ENCODE peak calls at places on chromosomes 12 and 14, in seven cellular contexts. G is progenitor cell of endocrine pancreas; Y is choroid plexus epithelial cell; U is kidney epithelial cell; H is stimulated activated effector memory CD8-positive, alpha-beta T cell treated with anti-CD3 and anti-CD28 coated beads, Interleukin-12 subunit alpha, Interleukin-12 subunit beta, amount 100 ng/mL, for 72 hours; D is activated CD4-positive, alpha-beta T cell treated with anti-CD3 and anti-CD28 coated beads for 48 hours; R is foreskin keratinocyte. J is an unnamed sample.

GRCh38 chr14:35682802-35683201 is 126.3 kb downstream of the RALGAPA1 start:
- DNase-seq in G (no peak), Y (peak; percentile 22), U (peak; percentile 47), H (no peak), D (no peak), R (no peak), J (no peak)

GRCh38 chr14:68233385-68233784 is 413.8 kb downstream of the RAD51B start:
- DNase-seq in G (no peak), Y (no peak), U (no peak), H (no peak), D (no peak), R (no peak), J (no peak)

GRCh38 chr14:76924363-76925151 is 98.3 kb downstream of the LRRC74A start:
- DNase-seq in G (peak; percentile 40), Y (peak; percentile 58), U (peak; percentile 77), H (no peak), D (peak; percentile 50), R (no peak), J (peak; percentile 44)

GRCh38 chr14:34466691-34467090 is 4.7 kb upstream of the SPTSSA start:
- DNase-seq in G (no peak), Y (no peak), U (no peak), H (no peak), D (no peak), R (no peak), J (no peak)

GRCh38 chr14:77024171-77024627 is 4.3 kb downstream of the IRF2BPL start:
- DNase-seq in G (no peak), Y (peak; percentile 40), U (no peak), H (peak; percentile 62), D (peak; percentile 87), R (no peak), J (peak; percentile 38)

GRCh38 chr14:74429991-74430390 is 4.0 kb upstream of the SYNDIG1L start:
- DNase-seq in G (no peak), Y (no peak), U (no peak), H (no peak), D (no peak), R (no peak), J (no peak)

GRCh38 chr14:64638625-64639024 is 65.6 kb upstream of the PLEKHG3 start:
- DNase-seq in G (no peak), Y (no peak), U (no peak), H (no peak), D (no peak), R (no peak), J (no peak)

GRCh38 chr12:68559246-68559645 is 51.5 kb upstream of the RAP1B start:
- DNase-seq in G (no peak), Y (no peak), U (no peak), H (no peak), D (no peak), R (peak; percentile 95), J (no peak)

GRCh38 chr12:31868980-31869379 is 90.2 kb upstream of the RESF1 start:
- DNase-seq in G (no peak), Y (peak; percentile 69), U (no peak), H (no peak), D (no peak), R (peak; percentile 79), J (no peak)

GRCh38 chr12:70576341-70577282 is 60.6 kb downstream of the PTPRB start:
- DNase-seq in G (no peak), Y (peak; percentile 92), U (peak; percentile 44), H (no peak), D (no peak), R (peak; percentile 65), J (no peak)